ENCODE peak calls at places on chromosomes 2 and 18, in seven cellular contexts. E is CD4-positive, CD25-positive, alpha-beta regulatory T cell; D is AG04450; I is germinal center; H is T follicular helper cell; Q is GM23338; K is heart right ventricle. Y is an unnamed sample.

GRCh38 chr2:236309669-236310029 is 45.4 kb upstream of the ASB18 start:
- DNase-seq in Q (peak; percentile 85), D (no peak), E (peak; percentile 4), I (peak; percentile 22), H (no peak), K (peak; percentile 9), Y (no peak)

GRCh38 chr2:263774-264492 is at the start of gene SH3YL1:
- DNase-seq in K (peak; percentile 6), Q (peak; percentile 65), E (peak; percentile 54), D (no peak), H (peak; percentile 56), I (peak; percentile 34), Y (no peak)

GRCh38 chr2:6535572-6535971 is 330.1 kb downstream of the CMPK2 start:
- DNase-seq in I (no peak), Q (peak; percentile 51), K (no peak), D (no peak), E (no peak), H (no peak), Y (no peak)

GRCh38 chr18:70243131-70243530 is 37.6 kb upstream of the RTTN start:
- DNase-seq in I (no peak), E (no peak), H (no peak), Q (no peak), D (no peak), K (no peak), Y (no peak)

GRCh38 chr2:233817995-233818638 is 36.2 kb downstream of the HJURP start:
- DNase-seq in Q (no peak), I (no peak), E (no peak), D (no peak), H (no peak), K (no peak), Y (no peak)

GRCh38 chr2:150872919-150873772 is 385.7 kb upstream of the RND3 start:
- DNase-seq in K (no peak), Q (peak; percentile 67), E (no peak), I (no peak), D (peak; percentile 41), H (no peak), Y (no peak)

GRCh38 chr2:58206785-58207184 is 34.3 kb downstream of the FANCL start:
- DNase-seq in I (no peak), D (no peak), H (no peak), K (no peak), Q (peak; percentile 21), E (no peak), Y (no peak)

GRCh38 chr2:138742446-138743057 is 37.6 kb downstream of the NXPH2 start:
- DNase-seq in D (no peak), H (no peak), I (no peak), K (no peak), Q (no peak), E (no peak), Y (no peak)

GRCh38 chr2:239263937-239264837 is 136.6 kb downstream of the HDAC4 start:
- DNase-seq in H (no peak), D (no peak), K (no peak), Q (no peak), E (no peak), I (no peak), Y (no peak)

GRCh38 chr2:143070688-143071087 is 58.5 kb upstream of the ARHGAP15 start:
- DNase-seq in D (no peak), K (no peak), E (no peak), Q (no peak), I (no peak), H (no peak), Y (no peak)

GRCh38 chr2:150557020-150557644 is 69.7 kb upstream of the RND3 start:
- DNase-seq in H (no peak), Q (no peak), I (no peak), E (no peak), K (no peak), D (no peak), Y (no peak)

GRCh38 chr2:101991731-101992145 is at the start of gene IL1R2:
- DNase-seq in I (no peak), Q (no peak), D (no peak), E (no peak), H (no peak), K (peak; percentile 31), Y (peak; percentile 37)

GRCh38 chr2:45354776-45355175 is 256.3 kb downstream of the SRBD1 start:
- DNase-seq in K (no peak), H (no peak), Q (no peak), D (no peak), E (no peak), I (no peak), Y (no peak)

GRCh38 chr2:220949476-220949875 is 622.6 kb downstream of the EPHA4 start:
- DNase-seq in H (no peak), Q (peak; percentile 13), I (no peak), K (no peak), D (no peak), E (no peak), Y (no peak)

GRCh38 chr2:56230171-56230570 is 46.4 kb downstream of the CCDC85A start:
- DNase-seq in Q (no peak), E (no peak), D (no peak), H (no peak), K (no peak), I (no peak), Y (no peak)

GRCh38 chr18:45328271-45328670 is 287.0 kb upstream of the SLC14A2 start:
- DNase-seq in E (no peak), K (no peak), I (no peak), D (no peak), Q (no peak), H (no peak), Y (no peak)

GRCh38 chr2:215372968-215373649 is 61.2 kb downstream of the ATIC start:
- DNase-seq in E (no peak), Q (no peak), I (no peak), K (no peak), D (no peak), H (no peak), Y (no peak)

GRCh38 chr2:43105586-43106562 is 120.5 kb downstream of the ZFP36L2 start:
- DNase-seq in E (no peak), D (peak; percentile 59), Q (peak; percentile 44), K (peak; percentile 76), I (peak; percentile 41), H (no peak), Y (peak; percentile 75)

GRCh38 chr18:45355944-45356520 is 259.2 kb upstream of the SLC14A2 start:
- DNase-seq in Q (no peak), K (no peak), I (no peak), D (no peak), E (no peak), H (no peak), Y (peak; percentile 12)

GRCh38 chr18:51091270-51091669 is 61.3 kb downstream of the SMAD4 start:
- DNase-seq in Q (no peak), K (no peak), H (no peak), E (no peak), D (no peak), I (no peak), Y (no peak)

GRCh38 chr2:185456517-185456916 is 282.1 kb upstream of the FSIP2 start:
- DNase-seq in I (no peak), H (no peak), Q (no peak), K (no peak), D (no peak), E (no peak), Y (no peak)

GRCh38 chr2:216404010-216404618 is 8.2 kb upstream of the SMARCAL1 start:
- DNase-seq in Q (peak; percentile 67), D (no peak), E (peak; percentile 53), H (peak; percentile 27), K (peak; percentile 16), I (peak; percentile 31), Y (peak; percentile 29)

GRCh38 chr18:32769242-32770180 is 3.3 kb downstream of the KLHL14 start:
- DNase-seq in E (no peak), D (no peak), H (no peak), I (peak; percentile 43), K (no peak), Q (peak; percentile 69), Y (no peak)

GRCh38 chr2:37415128-37415817 is 70.8 kb downstream of the QPCT start:
- DNase-seq in D (no peak), I (no peak), E (no peak), H (no peak), K (no peak), Q (no peak), Y (no peak)

GRCh38 chr2:72147971-72148369 is 308 bp upstream of the CYP26B1 start:
- DNase-seq in Q (no peak), E (no peak), I (no peak), K (peak; percentile 2), D (no peak), H (no peak), Y (peak; percentile 56)

GRCh38 chr2:109396338-109397180 is 217.2 kb downstream of the SEPTIN10 start:
- DNase-seq in K (no peak), D (no peak), Q (peak; percentile 37), H (no peak), I (no peak), E (no peak), Y (no peak)

GRCh38 chr2:25041928-25042320 is at the start of gene EFR3B:
- DNase-seq in E (peak; percentile 92), K (peak; percentile 96), I (peak; percentile 96), H (peak; percentile 85), D (peak; percentile 73), Q (peak; percentile 98), Y (peak; percentile 92)

GRCh38 chr2:231933916-231934401 is 7.8 kb upstream of the NPPC start:
- DNase-seq in I (peak; percentile 69), Q (no peak), K (peak; percentile 77), E (no peak), D (no peak), H (no peak), Y (no peak)

GRCh38 chr2:217976301-217976700 is 26.5 kb downstream of the TNS1 start:
- DNase-seq in E (no peak), D (no peak), Q (no peak), K (no peak), H (no peak), I (no peak), Y (no peak)

GRCh38 chr18:62678847-62679535 is 36.4 kb upstream of the PHLPP1 start:
- DNase-seq in E (no peak), H (no peak), I (no peak), Q (peak; percentile 34), K (no peak), D (no peak), Y (no peak)

GRCh38 chr2:241188386-241189092 is at the start of gene ANO7:
- DNase-seq in D (no peak), I (peak; percentile 63), K (no peak), Q (no peak), H (no peak), E (no peak), Y (no peak)

GRCh38 chr2:240730506-240731326 is 39.0 kb downstream of the AQP12A start:
- DNase-seq in H (no peak), I (no peak), K (no peak), D (no peak), E (no peak), Q (no peak), Y (no peak)

GRCh38 chr2:216371756-216372702 is at the start of gene MARCHF4:
- DNase-seq in Q (peak; percentile 93), K (peak; percentile 66), H (peak; percentile 44), E (peak; percentile 42), D (peak; percentile 60), I (peak; percentile 49), Y (peak; percentile 56)

GRCh38 chr2:42314892-42315468 is 46.0 kb downstream of the COX7A2L start:
- DNase-seq in E (no peak), D (peak; percentile 85), H (no peak), Q (no peak), K (no peak), I (no peak), Y (no peak)

GRCh38 chr18:2222270-2223185 is 348.8 kb downstream of the METTL4 start:
- DNase-seq in E (no peak), H (no peak), D (no peak), I (no peak), Q (no peak), K (no peak), Y (no peak)